ENCODE peak calls at places on chromosomes 3 and 15, in nine cellular contexts. N, S, B, R, Z, D, O, F and U are unnamed samples.

GRCh38 chr3:148943531-148944200 is 47.7 kb upstream of the GYG1 start:
- DNase-seq in B (peak; percentile 87), Z (no peak), R (peak; percentile 79), D (no peak), F (peak; percentile 12), N (peak; percentile 68), S (peak; percentile 63), O (peak; percentile 73), U (peak; percentile 75)

GRCh38 chr3:182252802-182253201 is 540.5 kb upstream of the ATP11B start:
- DNase-seq in D (no peak), R (no peak), O (no peak), B (no peak), Z (no peak), F (no peak), S (no peak), N (no peak), U (no peak)

GRCh38 chr15:75024102-75024636 is 779 bp downstream of the PPCDC start:
- DNase-seq in Z (no peak), B (peak; percentile 58), R (peak; percentile 51), D (no peak), S (peak; percentile 46), O (peak; percentile 30), F (no peak), N (peak; percentile 48), U (no peak)

GRCh38 chr3:170414202-170414663 is 4.4 kb upstream of the CLDN11 start:
- DNase-seq in F (peak; percentile 10), O (peak; percentile 68), R (peak; percentile 71), B (peak; percentile 90), N (no peak), Z (no peak), S (peak; percentile 64), D (no peak), U (peak; percentile 71)

GRCh38 chr3:5754602-5755001 is 567.1 kb downstream of the EDEM1 start:
- DNase-seq in B (no peak), N (no peak), D (no peak), F (no peak), Z (no peak), R (no peak), O (no peak), S (no peak), U (no peak)

GRCh38 chr3:67564008-67564407 is 90.4 kb downstream of the SUCLG2 start:
- DNase-seq in R (no peak), Z (no peak), O (no peak), N (no peak), F (no peak), D (no peak), B (no peak), S (no peak), U (no peak)

GRCh38 chr3:150251654-150252053 is 156.4 kb upstream of the TSC22D2 start:
- DNase-seq in Z (no peak), F (no peak), S (no peak), D (no peak), B (peak; percentile 66), R (no peak), N (no peak), O (peak; percentile 67), U (no peak)

GRCh38 chr15:75063889-75064288 is 40.5 kb downstream of the PPCDC start:
- DNase-seq in S (no peak), R (no peak), B (no peak), O (no peak), F (no peak), N (no peak), D (no peak), Z (no peak), U (no peak)

GRCh38 chr3:10772230-10773161 is 43.5 kb upstream of the SLC6A11 start:
- DNase-seq in R (no peak), O (peak; percentile 81), D (no peak), S (peak; percentile 38), B (peak; percentile 13), Z (no peak), F (no peak), N (no peak), U (no peak)

GRCh38 chr15:77623008-77623877 is 9.5 kb downstream of the LINGO1 start:
- DNase-seq in D (no peak), Z (no peak), N (no peak), B (no peak), S (no peak), F (no peak), O (no peak), R (no peak), U (no peak)

GRCh38 chr3:157388051-157388450 is 48.6 kb upstream of the PTX3 start:
- DNase-seq in N (no peak), F (no peak), S (no peak), O (no peak), B (peak; percentile 47), R (no peak), D (no peak), Z (no peak), U (no peak)

GRCh38 chr15:49428392-49429095 is 5.5 kb downstream of the FGF7 start:
- DNase-seq in F (no peak), D (no peak), B (peak; percentile 69), O (no peak), Z (no peak), N (no peak), R (no peak), S (no peak), U (no peak)

GRCh38 chr15:48631191-48631770 is 14.2 kb downstream of the FBN1 start:
- DNase-seq in N (no peak), F (no peak), R (no peak), Z (no peak), S (no peak), B (peak; percentile 76), O (no peak), D (no peak), U (no peak)

GRCh38 chr15:78243491-78243941 is 9.2 kb upstream of the ACSBG1 start:
- DNase-seq in O (peak; percentile 57), Z (no peak), B (peak; percentile 15), D (no peak), F (no peak), R (no peak), N (no peak), S (no peak), U (peak; percentile 54)

GRCh38 chr15:93150910-93151309 is 61.9 kb upstream of the RGMA start:
- DNase-seq in B (no peak), N (no peak), R (no peak), O (no peak), F (no peak), Z (no peak), D (no peak), S (no peak), U (no peak)

GRCh38 chr15:73686781-73687256 is 2.6 kb downstream of the CD276 start:
- DNase-seq in Z (no peak), R (no peak), D (no peak), S (no peak), N (no peak), O (peak; percentile 73), F (no peak), B (peak; percentile 98), U (no peak)

GRCh38 chr15:55403531-55403930 is 4.6 kb downstream of the CCPG1 start:
- DNase-seq in F (no peak), N (peak; percentile 75), Z (no peak), D (no peak), R (peak; percentile 29), O (no peak), B (peak; percentile 49), S (no peak), U (peak; percentile 26)

GRCh38 chr3:185658504-185658912 is 72.4 kb downstream of the SENP2 start:
- DNase-seq in O (peak; percentile 95), B (peak; percentile 99), S (no peak), D (no peak), Z (no peak), R (no peak), F (no peak), N (no peak), U (peak; percentile 13)

GRCh38 chr3:27985369-27986035 is 255.9 kb upstream of the CMC1 start:
- DNase-seq in Z (no peak), R (no peak), S (no peak), B (peak; percentile 74), D (no peak), O (peak; percentile 29), N (no peak), F (no peak), U (no peak)

GRCh38 chr3:149299938-149300791 is 33.3 kb downstream of the TM4SF18 start:
- DNase-seq in Z (no peak), F (no peak), B (peak; percentile 94), R (no peak), O (peak; percentile 99), D (no peak), S (peak; percentile 55), N (peak; percentile 8), U (peak; percentile 91)

GRCh38 chr15:65914981-65915925 is 46.0 kb downstream of the RAB11A start:
- DNase-seq in N (no peak), Z (no peak), B (no peak), O (no peak), S (no peak), R (no peak), D (no peak), F (no peak), U (no peak)

GRCh38 chr15:96121521-96121920 is 209.0 kb upstream of the NR2F2 start:
- DNase-seq in B (peak; percentile 45), Z (no peak), F (no peak), R (no peak), S (no peak), N (no peak), D (no peak), O (no peak), U (no peak)

GRCh38 chr3:183202004-183202722 is 39.6 kb upstream of the LAMP3 start:
- DNase-seq in B (no peak), Z (no peak), F (no peak), N (no peak), D (no peak), R (no peak), O (peak; percentile 33), S (no peak), U (peak; percentile 80)